ENCODE peak calls at places on chromosomes 11 and 22, in six cellular contexts. I, U, Q, G, K and P are unnamed samples.

GRCh38 chr11:80595011-80595410 is 1154.2 kb upstream of the TENM4 start:
- DNase-seq in I (no peak), U (peak; percentile 79), Q (peak; percentile 66), G (no peak), K (no peak), P (peak; percentile 56)

GRCh38 chr22:23583153-23583552 is 3.1 kb upstream of the IGLL1 start:
- DNase-seq in I (no peak), U (no peak), Q (no peak), G (no peak), K (no peak), P (no peak)

GRCh38 chr11:130634981-130635473 is 186.6 kb downstream of the ADAMTS15 start:
- DNase-seq in I (no peak), U (peak; percentile 80), Q (peak; percentile 56), G (no peak), K (no peak), P (peak; percentile 90)

GRCh38 chr11:8814923-8815240 is 96.1 kb upstream of the AKIP1 start:
- DNase-seq in I (no peak), U (no peak), Q (no peak), G (no peak), K (no peak), P (peak; percentile 24)

GRCh38 chr11:40227730-40228129 is 1231.7 kb downstream of the LRRC4C start:
- DNase-seq in I (no peak), U (no peak), Q (no peak), G (no peak), K (no peak), P (no peak)

GRCh38 chr11:10777393-10777793 is 26.3 kb downstream of the CTR9 start:
- DNase-seq in I (no peak), U (no peak), Q (no peak), G (no peak), K (no peak), P (no peak)

GRCh38 chr22:27135582-27135981 is 478.2 kb downstream of the MIAT start:
- DNase-seq in I (no peak), U (peak; percentile 65), Q (peak; percentile 43), G (no peak), K (no peak), P (peak; percentile 64)

GRCh38 chr11:123707606-123708205 is 33.8 kb downstream of the ZNF202 start:
- DNase-seq in I (peak; percentile 52), U (peak; percentile 87), Q (peak; percentile 75), G (no peak), K (peak; percentile 22), P (peak; percentile 63)

GRCh38 chr22:28909375-28909774 is 26.0 kb downstream of the ZNRF3 start:
- DNase-seq in I (no peak), U (peak; percentile 54), Q (no peak), G (no peak), K (no peak), P (no peak)

GRCh38 chr11:117189941-117190544 is 9.1 kb upstream of the TAGLN start:
- DNase-seq in I (no peak), U (no peak), Q (no peak), G (no peak), K (no peak), P (no peak)

GRCh38 chr11:67352546-67353316 is 615 bp downstream of the POLD4 start:
- DNase-seq in I (peak; percentile 27), U (no peak), Q (no peak), G (no peak), K (peak; percentile 42), P (no peak)

GRCh38 chr22:20025401-20026203 is 4.7 kb downstream of the TANGO2 start:
- DNase-seq in I (no peak), U (no peak), Q (no peak), G (no peak), K (no peak), P (no peak)

GRCh38 chr22:46056169-46057041 is 79.4 kb upstream of the WNT7B start:
- DNase-seq in I (no peak), U (no peak), Q (no peak), G (peak; percentile 34), K (peak; percentile 38), P (peak; percentile 60)

GRCh38 chr11:70191495-70192140 is 11.5 kb upstream of the FADD start:
- DNase-seq in I (peak; percentile 70), U (peak; percentile 68), Q (peak; percentile 49), G (peak; percentile 26), K (peak; percentile 83), P (peak; percentile 56)

GRCh38 chr22:33706100-33706499 is 214.2 kb downstream of the LARGE1 start:
- DNase-seq in I (peak; percentile 29), U (no peak), Q (no peak), G (no peak), K (no peak), P (no peak)

GRCh38 chr11:113103932-113104331 is 142.7 kb downstream of the NCAM1 start:
- DNase-seq in I (no peak), U (no peak), Q (no peak), G (no peak), K (no peak), P (no peak)

GRCh38 chr11:61717286-61718033 is 35.0 kb upstream of the MYRF start:
- DNase-seq in I (no peak), U (no peak), Q (no peak), G (no peak), K (no peak), P (no peak)

GRCh38 chr11:61719968-61720367 is 32.5 kb upstream of the MYRF start:
- DNase-seq in I (no peak), U (no peak), Q (no peak), G (no peak), K (no peak), P (no peak)

GRCh38 chr11:61718046-61718531 is 34.3 kb upstream of the MYRF start:
- DNase-seq in I (no peak), U (no peak), Q (no peak), G (no peak), K (no peak), P (no peak)

GRCh38 chr11:61720597-61720996 is 31.8 kb upstream of the MYRF start:
- DNase-seq in I (no peak), U (no peak), Q (no peak), G (no peak), K (no peak), P (no peak)

DNA sequence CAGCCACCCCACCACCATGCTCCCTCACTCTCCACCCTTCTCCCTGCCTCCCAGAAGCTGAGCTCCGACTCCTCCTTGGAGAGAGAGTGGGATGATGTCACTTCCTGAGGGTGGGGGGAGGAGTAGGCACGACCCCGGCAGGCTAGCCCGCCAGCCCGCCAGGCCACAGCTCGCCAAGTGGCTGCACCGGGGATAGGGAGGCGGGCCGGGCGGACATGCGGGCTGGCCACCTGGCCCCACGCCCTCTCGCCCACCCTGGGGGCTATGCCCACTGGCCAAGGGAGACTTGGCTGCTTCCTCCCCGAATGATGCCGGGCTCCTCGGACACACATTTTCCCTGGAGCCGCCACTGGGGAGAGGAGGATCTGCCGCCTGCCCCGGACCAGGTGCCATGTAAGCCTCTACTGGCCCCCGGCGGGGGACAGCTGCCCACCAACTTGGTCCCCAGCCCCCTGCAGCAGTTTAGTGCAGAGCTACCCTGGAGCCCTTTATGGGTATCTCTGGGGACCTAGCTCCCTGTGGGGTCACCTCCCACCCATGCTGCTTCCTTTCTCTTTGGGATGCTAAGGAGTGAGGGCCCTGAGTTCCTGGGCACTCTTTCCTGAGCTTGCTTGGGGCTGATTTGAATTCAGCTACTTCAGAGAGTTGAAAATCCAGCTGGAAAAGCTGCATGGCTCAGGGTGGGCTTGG is 33.7 kb upstream of the MYRF start:
- DNase-seq in I (peak; percentile 70), U (peak; percentile 63), Q (peak; percentile 63), G (no peak), K (peak; percentile 51), P (peak; percentile 64)
- H3K4me3 ChIP-seq in I (peak overlapping the region; percentile 54), U (peak overlapping the region; percentile 64), Q (peak overlapping the region; percentile 37), G (peak overlapping the region; percentile 35), K (peak overlapping the region; percentile 59), P (peak overlapping the region; percentile 42)

GRCh38 chr11:34222030-34222429 is 116.6 kb downstream of the NAT10 start:
- DNase-seq in I (no peak), U (no peak), Q (no peak), G (no peak), K (no peak), P (no peak)
- TF ChIP-seq CTCF in I (no peak), U (no peak), Q (no peak), G (no peak), K (no peak), P (no peak)

GRCh38 chr11:12403995-12404345 is 26.6 kb downstream of the PARVA start:
- DNase-seq in I (no peak), U (no peak), Q (no peak), G (no peak), K (no peak), P (no peak)

GRCh38 chr11:12404461-12404860 is 27.1 kb downstream of the PARVA start:
- DNase-seq in I (no peak), U (no peak), Q (no peak), G (no peak), K (peak; percentile 38), P (no peak)

GRCh38 chr11:12403122-12403994 is 26.0 kb downstream of the PARVA start:
- DNase-seq in I (no peak), U (peak; percentile 84), Q (no peak), G (no peak), K (no peak), P (no peak)

GRCh38 chr11:12402027-12402426 is 24.7 kb downstream of the PARVA start:
- DNase-seq in I (no peak), U (peak; percentile 42), Q (no peak), G (no peak), K (no peak), P (no peak)

DNA sequence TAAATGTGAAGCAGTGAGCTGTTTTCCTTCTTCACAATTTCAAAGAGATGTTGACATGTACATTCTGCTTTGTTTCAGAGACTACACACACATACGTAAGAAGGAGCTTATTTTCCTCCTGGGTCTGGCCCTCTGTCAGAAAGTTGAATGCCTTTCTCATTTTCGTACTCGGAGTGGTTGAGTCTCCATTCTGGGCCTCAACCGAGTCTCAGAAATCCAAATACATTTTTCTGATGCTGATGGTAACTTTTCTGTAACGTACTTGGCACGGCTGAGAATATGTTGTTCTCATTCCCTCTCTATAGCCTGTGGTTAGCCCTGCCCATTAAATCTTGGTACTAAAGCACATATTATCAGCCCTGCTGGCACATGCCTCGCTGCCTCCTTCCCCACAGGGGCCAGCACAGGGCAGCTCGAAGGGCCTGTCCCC is 25.3 kb downstream of the PARVA start:
- DNase-seq in I (no peak), U (peak; percentile 44), Q (peak; percentile 60), G (no peak), K (no peak), P (no peak)
- H3K4me3 ChIP-seq in I (no peak overlapping the region), U (no peak overlapping the region), Q (no peak overlapping the region), G (no peak overlapping the region), K (no peak overlapping the region), P (no peak overlapping the region)

DNA sequence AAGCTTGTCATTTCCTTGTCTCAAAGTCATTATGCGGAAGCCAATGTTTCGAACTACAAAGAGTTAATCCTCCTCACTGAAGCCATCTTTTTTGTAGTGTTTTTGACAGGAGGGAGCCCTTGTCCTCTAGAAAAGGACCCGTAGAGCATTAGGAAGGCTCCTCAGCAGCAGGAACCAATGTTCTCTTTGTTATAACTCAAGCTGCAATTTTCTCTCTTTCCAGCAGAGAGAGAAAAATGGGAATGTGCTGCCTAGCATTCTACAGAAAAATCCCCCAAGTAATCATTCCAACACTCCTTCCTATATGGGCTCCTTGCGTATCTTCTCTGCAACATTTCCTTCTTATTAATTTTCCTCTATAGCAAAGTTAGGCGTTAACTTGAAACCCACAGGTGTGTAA is 30.6 kb downstream of the SC5D start:
- DNase-seq in I (no peak), U (no peak), Q (no peak), G (no peak), K (no peak), P (no peak)
- TF ChIP-seq CTCF in I (no peak), U (no peak), Q (no peak), G (no peak), K (no peak), P (no peak)

GRCh38 chr22:36360871-36361383 is 26.8 kb downstream of the MYH9 start:
- DNase-seq in I (no peak), U (peak; percentile 67), Q (peak; percentile 69), G (no peak), K (no peak), P (no peak)
- H3K4me3 ChIP-seq in I (peak overlapping the region; percentile 9), U (no peak overlapping the region), Q (peak overlapping the region; percentile 2), G (no peak overlapping the region), K (peak overlapping the region; percentile 15), P (no peak overlapping the region)